ENCODE peak calls at places on chromosomes 13 and 19, in seven cellular contexts. Z is uterus, O is HTR-8/SVneo, S is lung, L is COR-L47, Y is immature natural killer cell, W is amygdala. A is an unnamed sample.

GRCh38 chr19:1624458-1624857 is 19.2 kb upstream of the UQCR11 start:
- DNase-seq in Z (no peak), S (peak), Y (peak), O (peak), W (no peak), L (peak), A (peak)

GRCh38 chr19:43726736-43727592 is 11.1 kb downstream of the IRGC start:
- DNase-seq in L (no peak), S (no peak), O (no peak), Z (no peak), Y (no peak), W (no peak), A (no peak)

GRCh38 chr13:113187263-113187669 is 21.2 kb downstream of the PCID2 start:
- DNase-seq in S (peak), O (peak), W (peak), Y (no peak), L (peak), Z (peak), A (peak)

GRCh38 chr13:51799261-51799660 is 4.7 kb downstream of the DHRS12 start:
- DNase-seq in W (no peak), Z (no peak), O (no peak), L (no peak), Y (no peak), S (no peak), A (no peak)

GRCh38 chr13:48074006-48074405 is 20.9 kb downstream of the MED4 start:
- DNase-seq in O (no peak), S (no peak), Z (no peak), L (no peak), W (no peak), Y (no peak), A (no peak)

GRCh38 chr19:18469245-18470107 is 31.5 kb upstream of the ISYNA1 start:
- DNase-seq in S (peak), Z (peak), L (no peak), Y (peak), W (no peak), O (no peak), A (peak)

GRCh38 chr19:13134626-13135025 is 15.5 kb downstream of the STX10 start:
- DNase-seq in W (no peak), S (peak), Y (no peak), Z (no peak), L (no peak), O (no peak), A (no peak)

GRCh38 chr13:23081246-23081645 is 99.5 kb upstream of the SGCG start:
- DNase-seq in O (no peak), L (no peak), S (no peak), Z (no peak), Y (no peak), W (no peak), A (peak)

GRCh38 chr19:1183543-1184172 is 9.6 kb upstream of the SBNO2 start:
- DNase-seq in L (no peak), Z (no peak), Y (no peak), S (no peak), W (no peak), O (peak), A (no peak)

GRCh38 chr19:4758082-4758481 is 33.5 kb upstream of the FEM1A start:
- DNase-seq in S (no peak), W (no peak), Z (no peak), Y (no peak), O (no peak), L (no peak), A (no peak)

GRCh38 chr13:112885782-112886268 is 83.2 kb upstream of the MCF2L start:
- DNase-seq in O (no peak), W (no peak), L (peak), Z (peak), S (peak), Y (no peak), A (peak)

GRCh38 chr19:37537391-37537947 is 30.7 kb downstream of the ZNF793 start:
- DNase-seq in O (no peak), Z (no peak), S (no peak), Y (no peak), L (no peak), W (no peak), A (no peak)

GRCh38 chr13:112893570-112894422 is 75.2 kb upstream of the MCF2L start:
- DNase-seq in S (no peak), W (no peak), O (peak), Z (no peak), L (peak), Y (no peak), A (no peak)

GRCh38 chr13:33787051-33787591 is 30.8 kb upstream of the RFC3 start:
- DNase-seq in Y (peak), Z (no peak), L (no peak), S (no peak), W (no peak), O (peak), A (no peak)

GRCh38 chr19:46288896-46289588 is 7.8 kb upstream of the HIF3A start:
- DNase-seq in S (peak), O (peak), Y (no peak), L (no peak), W (no peak), Z (no peak), A (peak)

GRCh38 chr13:20359335-20359734 is 127.2 kb upstream of the GJB6 start:
- DNase-seq in Z (no peak), O (peak), S (no peak), L (no peak), Y (no peak), W (no peak), A (peak)

GRCh38 chr13:25882732-25883357 is 169.0 kb downstream of the SHISA2 start:
- DNase-seq in Z (no peak), L (peak), S (no peak), W (no peak), O (no peak), Y (no peak), A (no peak)

GRCh38 chr19:1513492-1514294 is 874 bp upstream of the ADAMTSL5 start:
- DNase-seq in Y (peak), O (peak), W (no peak), Z (peak), S (peak), L (no peak), A (peak)

GRCh38 chr13:112968910-112969691 is at the start of gene MCF2L:
- DNase-seq in S (peak), W (no peak), O (peak), Y (peak), Z (no peak), L (peak), A (no peak)